ENCODE peak calls at places on chromosomes 2 and 18, in ten cellular contexts. One of them, this sample, is unnamed.

GRCh38 chr18:31162419-31162793 is 250 bp downstream of the DSC1 start:
- DNase-seq in CD8-positive, alpha-beta T cell: no peak
- DNase-seq in CD8-positive, alpha-beta memory T cell: no peak
- DNase-seq in prostate gland: no peak
- DNase-seq in left ventricle myocardium inferior: no peak
- DNase-seq in Peyer's patch: no peak
- DNase-seq in H9: no peak
- DNase-seq in heart right ventricle: no peak
- DNase-seq in SJSA1: no peak
- DNase-seq in spleen: no peak
- DNase-seq in this sample: no peak

GRCh38 chr2:40244251-40245010 is 207.5 kb downstream of the SLC8A1 start:
- DNase-seq in spleen: no peak
- DNase-seq in prostate gland: peak
- DNase-seq in left ventricle myocardium inferior: peak
- DNase-seq in CD8-positive, alpha-beta T cell: no peak
- DNase-seq in Peyer's patch: no peak
- DNase-seq in H9: peak
- DNase-seq in heart right ventricle: peak
- DNase-seq in SJSA1: peak
- DNase-seq in CD8-positive, alpha-beta memory T cell: no peak
- DNase-seq in this sample: peak

GRCh38 chr2:108535380-108535677 is 1.1 kb downstream of the LIMS1 start:
- DNase-seq in heart right ventricle: no peak
- DNase-seq in CD8-positive, alpha-beta T cell: no peak
- DNase-seq in SJSA1: no peak
- DNase-seq in prostate gland: no peak
- DNase-seq in Peyer's patch: no peak
- DNase-seq in left ventricle myocardium inferior: no peak
- DNase-seq in CD8-positive, alpha-beta memory T cell: no peak
- DNase-seq in spleen: no peak
- DNase-seq in H9: no peak
- DNase-seq in this sample: no peak

GRCh38 chr18:54382076-54382475 is 24.4 kb downstream of the C18orf54 start:
- DNase-seq in CD8-positive, alpha-beta memory T cell: no peak
- DNase-seq in CD8-positive, alpha-beta T cell: no peak
- DNase-seq in heart right ventricle: no peak
- DNase-seq in Peyer's patch: no peak
- DNase-seq in prostate gland: no peak
- DNase-seq in SJSA1: no peak
- DNase-seq in spleen: no peak
- DNase-seq in H9: no peak
- DNase-seq in left ventricle myocardium inferior: no peak
- DNase-seq in this sample: no peak

GRCh38 chr18:77068321-77068841 is 64.2 kb downstream of the MBP start:
- DNase-seq in SJSA1: peak
- DNase-seq in H9: no peak
- DNase-seq in spleen: peak
- DNase-seq in CD8-positive, alpha-beta T cell: no peak
- DNase-seq in heart right ventricle: no peak
- DNase-seq in prostate gland: no peak
- DNase-seq in CD8-positive, alpha-beta memory T cell: peak
- DNase-seq in Peyer's patch: peak
- DNase-seq in left ventricle myocardium inferior: no peak
- DNase-seq in this sample: peak

GRCh38 chr2:218180728-218181127 is 14.0 kb upstream of the CXCR1 start:
- DNase-seq in spleen: no peak
- DNase-seq in CD8-positive, alpha-beta T cell: no peak
- DNase-seq in left ventricle myocardium inferior: no peak
- DNase-seq in SJSA1: no peak
- DNase-seq in CD8-positive, alpha-beta memory T cell: no peak
- DNase-seq in H9: no peak
- DNase-seq in prostate gland: no peak
- DNase-seq in heart right ventricle: no peak
- DNase-seq in Peyer's patch: no peak
- DNase-seq in this sample: no peak

GRCh38 chr18:51569561-51569960 is 372.1 kb upstream of the MEX3C start:
- DNase-seq in CD8-positive, alpha-beta memory T cell: no peak
- DNase-seq in prostate gland: no peak
- DNase-seq in left ventricle myocardium inferior: no peak
- DNase-seq in heart right ventricle: no peak
- DNase-seq in Peyer's patch: no peak
- DNase-seq in spleen: no peak
- DNase-seq in SJSA1: no peak
- DNase-seq in H9: no peak
- DNase-seq in CD8-positive, alpha-beta T cell: no peak
- DNase-seq in this sample: no peak

GRCh38 chr18:75211721-75212625 is 1.4 kb downstream of the TSHZ1 start:
- DNase-seq in CD8-positive, alpha-beta T cell: no peak
- DNase-seq in Peyer's patch: peak
- DNase-seq in left ventricle myocardium inferior: peak
- DNase-seq in prostate gland: no peak
- DNase-seq in heart right ventricle: peak
- DNase-seq in SJSA1: peak
- DNase-seq in H9: peak
- DNase-seq in spleen: peak
- DNase-seq in CD8-positive, alpha-beta memory T cell: peak
- DNase-seq in this sample: no peak

GRCh38 chr18:58887613-58887963 is 22.9 kb downstream of the ZNF532 start:
- DNase-seq in H9: no peak
- DNase-seq in left ventricle myocardium inferior: peak
- DNase-seq in CD8-positive, alpha-beta memory T cell: no peak
- DNase-seq in CD8-positive, alpha-beta T cell: no peak
- DNase-seq in prostate gland: no peak
- DNase-seq in Peyer's patch: peak
- DNase-seq in SJSA1: peak
- DNase-seq in spleen: peak
- DNase-seq in heart right ventricle: peak
- DNase-seq in this sample: peak

DNA sequence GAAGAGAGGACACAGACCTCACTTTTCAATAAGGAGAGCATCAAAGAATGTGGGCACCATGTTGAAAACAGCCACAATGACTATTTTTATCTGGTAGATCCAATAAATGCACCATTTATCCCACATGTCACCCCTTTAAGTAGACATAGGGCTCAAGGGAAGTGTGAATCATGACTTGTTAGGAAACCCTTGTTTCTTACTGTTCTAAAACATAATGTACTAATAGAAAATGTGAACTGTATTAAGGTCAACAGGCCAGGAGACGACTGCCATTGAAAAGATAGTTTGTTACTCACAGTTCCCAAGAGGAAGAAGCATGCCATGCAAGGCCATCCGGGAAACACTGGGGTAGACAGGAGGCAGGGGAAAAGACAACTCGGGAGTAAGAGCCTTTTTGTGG is 137.7 kb downstream of the EN1 start:
- DNase-seq in CD8-positive, alpha-beta memory T cell: no peak
- DNase-seq in Peyer's patch: no peak
- DNase-seq in left ventricle myocardium inferior: no peak
- DNase-seq in CD8-positive, alpha-beta T cell: no peak
- DNase-seq in SJSA1: no peak
- DNase-seq in heart right ventricle: no peak
- DNase-seq in spleen: no peak
- DNase-seq in prostate gland: no peak
- DNase-seq in H9: no peak
- DNase-seq in this sample: no peak
- H3K27ac ChIP-seq in CD8-positive, alpha-beta memory T cell: no peak
- H3K27ac ChIP-seq in Peyer's patch: no peak
- H3K27ac ChIP-seq in left ventricle myocardium inferior: no peak
- H3K27ac ChIP-seq in CD8-positive, alpha-beta T cell: no peak
- H3K27ac ChIP-seq in SJSA1: no peak
- H3K27ac ChIP-seq in heart right ventricle: no peak
- H3K27ac ChIP-seq in spleen: no peak
- H3K27ac ChIP-seq in prostate gland: no peak
- H3K27ac ChIP-seq in H9: no peak
- H3K27ac ChIP-seq in this sample: no peak

GRCh38 chr2:105417789-105418475 is 19.1 kb upstream of the FHL2 start:
- DNase-seq in spleen: no peak
- DNase-seq in heart right ventricle: no peak
- DNase-seq in CD8-positive, alpha-beta T cell: no peak
- DNase-seq in prostate gland: no peak
- DNase-seq in left ventricle myocardium inferior: no peak
- DNase-seq in Peyer's patch: no peak
- DNase-seq in H9: no peak
- DNase-seq in SJSA1: peak
- DNase-seq in CD8-positive, alpha-beta memory T cell: no peak
- DNase-seq in this sample: peak
- H3K27ac ChIP-seq in spleen: no peak
- H3K27ac ChIP-seq in heart right ventricle: peak
- H3K27ac ChIP-seq in CD8-positive, alpha-beta T cell: no peak
- H3K27ac ChIP-seq in prostate gland: no peak
- H3K27ac ChIP-seq in left ventricle myocardium inferior: peak
- H3K27ac ChIP-seq in Peyer's patch: no peak
- H3K27ac ChIP-seq in H9: no peak
- H3K27ac ChIP-seq in SJSA1: no peak
- H3K27ac ChIP-seq in CD8-positive, alpha-beta memory T cell: no peak
- H3K27ac ChIP-seq in this sample: no peak

GRCh38 chr2:101509498-101510274 is 34.8 kb upstream of the RFX8 start:
- DNase-seq in Peyer's patch: no peak
- DNase-seq in prostate gland: no peak
- DNase-seq in spleen: no peak
- DNase-seq in heart right ventricle: no peak
- DNase-seq in left ventricle myocardium inferior: no peak
- DNase-seq in SJSA1: no peak
- DNase-seq in CD8-positive, alpha-beta T cell: no peak
- DNase-seq in CD8-positive, alpha-beta memory T cell: no peak
- DNase-seq in H9: no peak
- DNase-seq in this sample: no peak
- H3K27ac ChIP-seq in Peyer's patch: no peak
- H3K27ac ChIP-seq in prostate gland: no peak
- H3K27ac ChIP-seq in spleen: no peak
- H3K27ac ChIP-seq in heart right ventricle: no peak
- H3K27ac ChIP-seq in left ventricle myocardium inferior: peak
- H3K27ac ChIP-seq in SJSA1: no peak
- H3K27ac ChIP-seq in CD8-positive, alpha-beta T cell: no peak
- H3K27ac ChIP-seq in CD8-positive, alpha-beta memory T cell: no peak
- H3K27ac ChIP-seq in H9: no peak
- H3K27ac ChIP-seq in this sample: no peak

GRCh38 chr18:56000041-56000440 is 412.0 kb upstream of the TCF4 start:
- DNase-seq in CD8-positive, alpha-beta T cell: no peak
- DNase-seq in Peyer's patch: no peak
- DNase-seq in heart right ventricle: no peak
- DNase-seq in H9: no peak
- DNase-seq in SJSA1: peak
- DNase-seq in left ventricle myocardium inferior: no peak
- DNase-seq in CD8-positive, alpha-beta memory T cell: no peak
- DNase-seq in spleen: no peak
- DNase-seq in prostate gland: no peak
- DNase-seq in this sample: no peak

GRCh38 chr18:55997156-55997561 is 409.2 kb upstream of the TCF4 start:
- DNase-seq in prostate gland: no peak
- DNase-seq in Peyer's patch: no peak
- DNase-seq in heart right ventricle: no peak
- DNase-seq in spleen: no peak
- DNase-seq in H9: no peak
- DNase-seq in SJSA1: peak
- DNase-seq in left ventricle myocardium inferior: no peak
- DNase-seq in CD8-positive, alpha-beta memory T cell: no peak
- DNase-seq in CD8-positive, alpha-beta T cell: no peak
- DNase-seq in this sample: no peak

GRCh38 chr18:55999641-56000040 is 411.6 kb upstream of the TCF4 start:
- DNase-seq in SJSA1: peak
- DNase-seq in heart right ventricle: no peak
- DNase-seq in spleen: no peak
- DNase-seq in CD8-positive, alpha-beta T cell: no peak
- DNase-seq in prostate gland: no peak
- DNase-seq in Peyer's patch: no peak
- DNase-seq in H9: no peak
- DNase-seq in left ventricle myocardium inferior: no peak
- DNase-seq in CD8-positive, alpha-beta memory T cell: no peak
- DNase-seq in this sample: no peak

GRCh38 chr18:55998071-55998522 is 410.1 kb upstream of the TCF4 start:
- DNase-seq in CD8-positive, alpha-beta T cell: no peak
- DNase-seq in CD8-positive, alpha-beta memory T cell: no peak
- DNase-seq in prostate gland: peak
- DNase-seq in left ventricle myocardium inferior: no peak
- DNase-seq in Peyer's patch: no peak
- DNase-seq in heart right ventricle: no peak
- DNase-seq in H9: peak
- DNase-seq in spleen: no peak
- DNase-seq in SJSA1: peak
- DNase-seq in this sample: peak

DNA sequence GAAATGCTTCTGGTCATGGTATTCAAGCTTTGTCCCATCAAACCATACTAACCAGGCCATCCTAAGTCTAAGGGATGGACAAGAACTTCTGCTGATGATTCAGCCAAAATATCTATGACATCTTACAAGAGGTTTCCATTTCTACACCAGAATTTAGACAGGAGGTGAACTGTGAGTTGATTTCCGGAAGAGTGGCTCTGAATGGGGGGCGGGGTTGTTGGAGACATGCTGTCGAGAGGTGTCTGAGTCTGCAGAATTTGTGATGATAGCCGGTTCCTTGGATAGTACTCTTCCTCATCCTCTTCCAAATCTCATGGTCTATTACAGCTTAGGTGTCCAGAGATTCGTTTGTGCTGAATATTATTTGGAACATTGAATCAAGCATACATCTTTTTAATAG is 408.7 kb upstream of the TCF4 start:
- DNase-seq in prostate gland: no peak
- DNase-seq in spleen: no peak
- DNase-seq in H9: no peak
- DNase-seq in CD8-positive, alpha-beta T cell: no peak
- DNase-seq in heart right ventricle: no peak
- DNase-seq in Peyer's patch: no peak
- DNase-seq in left ventricle myocardium inferior: no peak
- DNase-seq in SJSA1: no peak
- DNase-seq in CD8-positive, alpha-beta memory T cell: no peak
- DNase-seq in this sample: no peak
- H3K27ac ChIP-seq in prostate gland: no peak
- H3K27ac ChIP-seq in spleen: no peak
- H3K27ac ChIP-seq in H9: no peak
- H3K27ac ChIP-seq in CD8-positive, alpha-beta T cell: no peak
- H3K27ac ChIP-seq in heart right ventricle: no peak
- H3K27ac ChIP-seq in Peyer's patch: no peak
- H3K27ac ChIP-seq in left ventricle myocardium inferior: no peak
- H3K27ac ChIP-seq in SJSA1: no peak
- H3K27ac ChIP-seq in CD8-positive, alpha-beta memory T cell: no peak
- H3K27ac ChIP-seq in this sample: no peak

GRCh38 chr18:61606068-61606660 is 272.9 kb downstream of the CDH20 start:
- DNase-seq in prostate gland: no peak
- DNase-seq in left ventricle myocardium inferior: peak
- DNase-seq in CD8-positive, alpha-beta T cell: no peak
- DNase-seq in Peyer's patch: no peak
- DNase-seq in H9: peak
- DNase-seq in CD8-positive, alpha-beta memory T cell: no peak
- DNase-seq in SJSA1: peak
- DNase-seq in spleen: no peak
- DNase-seq in heart right ventricle: peak
- DNase-seq in this sample: peak
- H3K27ac ChIP-seq in prostate gland: peak
- H3K27ac ChIP-seq in left ventricle myocardium inferior: peak
- H3K27ac ChIP-seq in CD8-positive, alpha-beta T cell: no peak
- H3K27ac ChIP-seq in Peyer's patch: peak
- H3K27ac ChIP-seq in H9: peak
- H3K27ac ChIP-seq in CD8-positive, alpha-beta memory T cell: no peak
- H3K27ac ChIP-seq in SJSA1: peak
- H3K27ac ChIP-seq in spleen: peak
- H3K27ac ChIP-seq in heart right ventricle: peak
- H3K27ac ChIP-seq in this sample: peak